ENCODE peak calls at places on chromosomes 12 and 14, in six cellular contexts. K is prostate gland, N is endodermal cell, H is Panc1, J is GM23248, O is lung. T is an unnamed sample. For H3K27me3, the result is how much of the 10 kb centered on the place peaks cover.

GRCh38 chr14:100659345-100660001 is 67.2 kb upstream of the DLK1 start:
- DNase-seq in N (no peak), J (no peak), K (no peak), O (no peak), H (no peak), T (no peak)

GRCh38 chr14:95156765-95157194 is 549 bp downstream of the DICER1 start:
- DNase-seq in H (no peak), O (peak), J (peak), N (no peak), K (peak), T (peak)

GRCh38 chr14:55582741-55583140 is 2.7 kb downstream of the KTN1 start:
- DNase-seq in O (no peak), K (no peak), H (no peak), N (no peak), J (no peak), T (no peak)

GRCh38 chr14:100692859-100693558 is 33.7 kb upstream of the DLK1 start:
- DNase-seq in K (peak), H (peak), J (peak), N (peak), O (peak), T (no peak)

GRCh38 chr12:46373303-46374182 is 970 bp upstream of the SLC38A2 start:
- DNase-seq in K (peak), H (no peak), O (peak), N (peak), J (peak), T (peak)

GRCh38 chr14:68148276-68148675 is 328.7 kb downstream of the RAD51B start:
- DNase-seq in K (no peak), N (no peak), H (no peak), O (no peak), J (peak), T (no peak)

GRCh38 chr12:78062781-78063180 is 232.1 kb downstream of the NAV3 start:
- DNase-seq in N (no peak), O (no peak), H (no peak), K (no peak), J (peak), T (no peak)

GRCh38 chr14:68377459-68377858 is 415.4 kb downstream of the ZFP36L1 start:
- DNase-seq in H (no peak), N (no peak), J (peak), O (peak), K (no peak), T (peak)

GRCh38 chr14:37263656-37264236 is 66.0 kb downstream of the MIPOL1 start:
- DNase-seq in J (no peak), H (no peak), O (no peak), N (no peak), K (no peak), T (no peak)

GRCh38 chr14:74620497-74620921 is 8.5 kb upstream of the LTBP2 start:
- DNase-seq in H (no peak), K (no peak), N (peak), O (no peak), J (peak), T (no peak)

GRCh38 chr12:2344476-2344875 is 291.7 kb downstream of the CACNA1C start:
- DNase-seq in O (no peak), H (no peak), K (no peak), N (peak), J (no peak), T (no peak)

GRCh38 chr14:105476937-105477658 is 2.5 kb downstream of the CRIP2 start:
- DNase-seq in O (no peak), N (no peak), K (no peak), H (no peak), J (no peak), T (no peak)

GRCh38 chr14:105474478-105475268 is at the start of gene CRIP2:
- DNase-seq in H (no peak), J (peak), N (peak), K (no peak), O (no peak), T (no peak)

GRCh38 chr14:105473677-105474477 is 744 bp upstream of the CRIP2 start:
- DNase-seq in J (peak), K (peak), N (peak), H (no peak), O (peak), T (peak)

GRCh38 chr14:105475916-105476845 is 1.6 kb downstream of the CRIP2 start:
- DNase-seq in N (peak), O (no peak), J (peak), H (no peak), K (no peak), T (no peak)

DNA sequence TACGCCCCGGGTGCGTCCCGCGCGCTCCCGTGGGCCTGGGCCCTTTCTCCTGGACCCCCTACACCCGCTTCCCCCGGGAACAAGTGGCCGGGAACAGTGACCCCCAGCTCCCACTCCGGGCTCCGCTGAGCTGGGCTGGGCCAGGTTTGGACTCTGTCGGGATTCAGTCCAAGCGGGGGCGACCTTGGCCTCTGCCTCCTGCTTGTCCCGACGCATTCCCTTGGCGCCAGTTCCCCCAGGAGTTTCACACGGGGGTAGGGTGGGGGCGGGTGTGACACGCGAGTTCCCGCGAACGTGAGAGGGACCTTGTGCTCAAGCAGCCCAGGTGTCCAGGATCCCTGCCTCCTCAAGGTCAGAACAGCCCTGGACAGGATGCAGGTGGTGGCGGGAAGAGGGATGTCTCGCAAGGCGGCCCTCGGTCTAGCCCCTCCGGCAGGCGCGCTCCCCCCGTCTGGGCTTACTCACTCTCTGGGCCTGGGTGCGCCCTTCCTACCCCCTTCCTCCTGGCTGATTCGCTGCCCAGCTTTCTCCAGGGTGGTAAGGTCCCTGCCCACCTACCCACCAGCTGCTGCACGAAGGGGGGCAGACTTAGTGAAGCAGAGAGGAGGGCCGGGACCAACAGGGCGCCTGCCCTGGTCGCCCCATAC is 771 bp downstream of the CRIP2 start:
- DNase-seq in J (peak), H (no peak), N (peak), K (no peak), O (no peak), T (no peak)
- H3K27me3 ChIP-seq in J (under half), H (under half), N (half or more), K (under half), O (under half), T (under half)

DNA sequence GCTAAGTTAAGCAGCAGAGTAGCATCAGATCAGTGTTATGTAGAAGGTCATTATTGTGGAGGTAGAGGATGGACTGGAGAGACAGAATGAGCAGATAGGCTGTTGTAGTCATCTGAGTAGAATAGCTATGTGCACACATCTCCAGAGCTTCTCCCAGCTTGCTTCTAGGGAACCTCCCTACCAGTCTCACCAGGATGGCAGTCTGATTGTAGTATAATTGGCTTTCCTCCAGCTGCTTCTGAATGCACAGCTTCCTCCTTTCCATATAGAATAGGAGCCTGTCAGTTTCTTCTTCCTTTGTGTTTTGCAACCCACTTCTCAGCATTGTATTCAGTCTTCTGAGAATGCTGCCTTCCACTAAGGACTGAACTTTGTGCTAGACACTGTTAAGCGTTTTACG is 2.1 kb upstream of the CSAD start:
- DNase-seq in O (no peak), J (peak), H (no peak), K (no peak), N (no peak), T (peak)
- H3K27me3 ChIP-seq in O (under half), J (under half), H (under half), K (under half), N (under half), T (under half)

DNA sequence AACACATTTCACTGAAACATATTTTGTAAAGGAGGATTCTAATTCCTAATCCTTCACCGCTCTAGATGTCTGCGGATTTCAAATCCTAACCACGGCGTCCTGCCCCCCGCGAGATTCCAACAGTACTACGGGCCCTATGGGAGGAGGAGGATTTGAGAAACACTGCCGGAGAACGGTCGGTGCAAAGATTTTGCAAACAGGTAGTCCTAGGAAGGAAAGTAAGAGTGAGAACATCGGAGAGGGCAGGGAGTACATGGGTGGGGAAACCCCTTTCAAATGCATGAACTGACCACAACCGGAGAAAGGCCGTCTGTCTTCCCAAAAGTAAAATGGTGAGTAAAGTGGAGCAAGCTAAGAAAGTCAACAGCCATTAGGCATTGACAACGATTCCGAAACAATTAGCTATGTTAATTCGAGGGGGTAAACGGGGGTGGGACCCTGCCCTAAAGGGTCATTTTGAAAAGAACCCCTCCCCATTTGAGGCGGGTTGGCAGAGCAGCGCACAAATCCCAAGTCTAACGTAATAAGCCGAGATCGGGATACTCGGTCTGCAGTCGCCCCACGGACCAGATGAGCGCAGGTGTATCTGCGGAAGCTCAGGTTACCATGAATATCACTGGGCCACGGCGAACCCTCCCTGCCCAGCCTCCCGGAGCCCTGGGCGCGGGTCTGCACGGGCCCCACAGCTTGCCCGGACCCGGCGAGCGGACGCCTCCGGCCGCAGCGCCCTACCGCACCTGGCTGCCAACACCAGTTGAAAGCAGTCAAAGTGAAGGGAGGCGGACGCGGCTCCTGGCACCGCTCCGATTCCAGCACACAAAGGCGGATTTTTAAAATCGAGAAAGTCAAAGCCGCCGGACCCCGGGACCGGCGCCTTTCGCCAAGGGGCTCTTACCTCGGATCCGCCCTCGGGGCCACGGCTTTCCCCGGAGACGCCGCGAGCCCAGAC is 648 bp downstream of the EPS8 start:
- DNase-seq in O (peak), J (peak), H (no peak), N (peak), K (peak), T (no peak)
- H3K27me3 ChIP-seq in O (under half), J (under half), H (under half), N (half or more), K (under half), T (under half)

GRCh38 chr14:91570021-91570420 is 59.9 kb upstream of the PPP4R3A start:
- DNase-seq in J (no peak), H (no peak), O (no peak), K (no peak), N (peak), T (no peak)
- H3K27me3 ChIP-seq in J (under half), H (under half), O (under half), K (under half), N (under half), T (under half)

DNA sequence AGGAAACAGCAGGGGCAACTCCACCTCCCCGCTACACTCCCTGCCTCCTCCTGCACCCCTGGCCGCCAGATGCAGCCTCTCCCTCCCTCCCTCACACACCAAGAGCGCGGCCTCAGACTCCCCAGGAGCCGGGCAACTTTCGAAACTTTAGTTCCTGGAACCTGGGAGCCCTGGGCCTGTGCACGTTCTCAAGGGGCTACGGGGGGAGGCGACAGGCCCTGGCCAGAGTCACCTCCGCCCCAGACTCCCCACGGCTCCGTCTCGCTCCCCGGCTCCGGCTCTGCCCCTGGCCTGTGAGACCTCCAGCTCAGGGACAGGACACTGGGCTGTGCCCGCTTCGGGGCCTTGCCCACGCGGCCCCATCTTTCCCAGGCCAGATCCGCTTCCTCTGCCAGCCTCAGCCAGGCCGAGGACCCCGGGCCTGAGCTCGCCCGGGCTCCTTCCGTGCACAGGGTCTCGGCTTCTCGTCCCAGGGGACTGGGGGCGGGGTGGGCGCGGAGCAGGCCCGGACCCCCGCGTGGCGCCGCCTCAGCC is 5.5 kb downstream of the AMN start:
- DNase-seq in O (no peak), H (no peak), K (no peak), N (peak), J (peak), T (no peak)
- H3K27me3 ChIP-seq in O (under half), H (under half), K (under half), N (half or more), J (under half), T (under half)

T was measured in ascending aorta.